ENCODE peak calls at places on chromosomes 6 and 20, in six cellular contexts. G is B cell, U is GM10248, W is RWPE1, X is astrocyte of the spinal cord, A is Calu3. M is an unnamed sample.

GRCh38 chr20:18588554-18589043 is 745 bp downstream of the DTD1 start:
- DNase-seq in G (no peak), U (no peak), W (no peak), X (no peak), A (no peak), M (no peak)

GRCh38 chr6:33314515-33314942 is 651 bp upstream of the TAPBP start:
- DNase-seq in G (peak), U (peak), W (peak), X (peak), A (peak), M (peak)

GRCh38 chr20:21397341-21398108 is at the start of gene NKX2-4:
- DNase-seq in G (peak), U (no peak), W (no peak), X (no peak), A (no peak), M (no peak)

GRCh38 chr6:94270040-94270689 is 850.8 kb upstream of the EPHA7 start:
- DNase-seq in G (no peak), U (no peak), W (no peak), X (no peak), A (no peak), M (no peak)

GRCh38 chr20:10671850-10672578 is 1.8 kb downstream of the JAG1 start:
- DNase-seq in G (peak), U (peak), W (peak), X (peak), A (no peak), M (peak)

GRCh38 chr20:16069416-16070010 is 503.7 kb downstream of the KIF16B start:
- DNase-seq in G (peak), U (peak), W (no peak), X (no peak), A (no peak), M (no peak)

GRCh38 chr6:5632348-5632935 is 371.1 kb downstream of the FARS2 start:
- DNase-seq in G (no peak), U (no peak), W (no peak), X (no peak), A (no peak), M (no peak)

GRCh38 chr6:170031684-170032121 is 259.2 kb downstream of the DLL1 start:
- DNase-seq in G (no peak), U (no peak), W (no peak), X (no peak), A (no peak), M (no peak)

GRCh38 chr6:127277878-127278843 is 11.5 kb downstream of the RNF146 start:
- DNase-seq in G (no peak), U (no peak), W (no peak), X (no peak), A (no peak), M (no peak)

GRCh38 chr6:48837744-48838143 is 625.3 kb downstream of the MMUT start:
- DNase-seq in G (no peak), U (no peak), W (no peak), X (no peak), A (no peak), M (no peak)

GRCh38 chr6:16047435-16047834 is 81.5 kb upstream of the MYLIP start:
- DNase-seq in G (no peak), U (no peak), W (no peak), X (no peak), A (no peak), M (no peak)

GRCh38 chr6:118325220-118325860 is 222.8 kb upstream of the PLN start:
- DNase-seq in G (no peak), U (no peak), W (peak), X (peak), A (peak), M (peak)

GRCh38 chr20:37972256-37973058 is 60.8 kb downstream of the TTI1 start:
- DNase-seq in G (no peak), U (no peak), W (no peak), X (no peak), A (no peak), M (no peak)

GRCh38 chr6:168530653-168531071 is 89.7 kb downstream of the SMOC2 start:
- DNase-seq in G (no peak), U (no peak), W (peak), X (no peak), A (no peak), M (peak)

GRCh38 chr6:146113055-146113623 is 84.3 kb downstream of the GRM1 start:
- DNase-seq in G (no peak), U (no peak), W (no peak), X (no peak), A (no peak), M (no peak)

GRCh38 chr6:5466459-5466858 is 205.1 kb downstream of the FARS2 start:
- DNase-seq in G (no peak), U (no peak), W (no peak), X (peak), A (no peak), M (peak)

GRCh38 chr6:165889636-165890403 is 226.8 kb upstream of the PDE10A start:
- DNase-seq in G (no peak), U (no peak), W (peak), X (peak), A (peak), M (peak)

GRCh38 chr6:159758031-159759001 is 3.5 kb upstream of the ACAT2 start:
- DNase-seq in G (no peak), U (no peak), W (peak), X (peak), A (no peak), M (peak)

GRCh38 chr6:41568202-41568584 is 22.0 kb downstream of the FOXP4 start:
- DNase-seq in G (no peak), U (no peak), W (no peak), X (no peak), A (no peak), M (no peak)

GRCh38 chr6:165755583-165755982 is 92.5 kb upstream of the PDE10A start:
- DNase-seq in G (no peak), U (no peak), W (no peak), X (no peak), A (no peak), M (no peak)

GRCh38 chr20:33576432-33576883 is 85.7 kb upstream of the C20orf144 start:
- DNase-seq in G (no peak), U (no peak), W (no peak), X (no peak), A (peak), M (no peak)

GRCh38 chr20:47551841-47552240 is 50.2 kb downstream of the NCOA3 start:
- DNase-seq in G (no peak), U (no peak), W (no peak), X (no peak), A (no peak), M (peak)

GRCh38 chr6:110875548-110876169 is 1.1 kb downstream of the AMD1 start:
- DNase-seq in G (peak), U (peak), W (no peak), X (peak), A (no peak), M (peak)

GRCh38 chr6:19836799-19837510 is at the start of gene ID4:
- DNase-seq in G (no peak), U (no peak), W (no peak), X (peak), A (peak), M (no peak)

GRCh38 chr20:40809361-40809760 is 120.3 kb upstream of the MAFB start:
- DNase-seq in G (no peak), U (no peak), W (no peak), X (no peak), A (no peak), M (no peak)

GRCh38 chr6:121884056-121884455 is 448.6 kb downstream of the GJA1 start:
- DNase-seq in G (no peak), U (no peak), W (no peak), X (no peak), A (no peak), M (no peak)

GRCh38 chr6:116783852-116784251 is 18.3 kb upstream of the FAM162B start:
- DNase-seq in G (no peak), U (no peak), W (no peak), X (peak), A (no peak), M (peak)

GRCh38 chr6:107819976-107820551 is 4.0 kb downstream of the SCML4 start:
- DNase-seq in G (no peak), U (no peak), W (peak), X (no peak), A (no peak), M (peak)

GRCh38 chr6:12963566-12963965 is 247.0 kb downstream of the PHACTR1 start:
- DNase-seq in G (no peak), U (no peak), W (no peak), X (no peak), A (no peak), M (no peak)

GRCh38 chr20:63957004-63957689 is 931 bp upstream of the UCKL1 start:
- DNase-seq in G (peak), U (peak), W (peak), X (peak), A (peak), M (peak)

GRCh38 chr6:35230950-35231349 is 17.2 kb downstream of the SCUBE3 start:
- DNase-seq in G (no peak), U (no peak), W (no peak), X (no peak), A (no peak), M (peak)

GRCh38 chr6:166852484-166852975 is 103.8 kb downstream of the RNASET2 start:
- DNase-seq in G (peak), U (peak), W (no peak), X (no peak), A (no peak), M (no peak)

GRCh38 chr6:165031491-165031890 is 277.9 kb downstream of the C6orf118 start:
- DNase-seq in G (no peak), U (no peak), W (no peak), X (no peak), A (no peak), M (no peak)

GRCh38 chr6:119147101-119148053 is 68.9 kb upstream of the FAM184A start:
- DNase-seq in G (no peak), U (peak), W (peak), X (peak), A (peak), M (peak)

GRCh38 chr6:48835421-48835958 is 627.6 kb downstream of the MMUT start:
- DNase-seq in G (no peak), U (no peak), W (no peak), X (no peak), A (no peak), M (peak)

GRCh38 chr6:10141756-10142443 is 273.0 kb downstream of the TFAP2A start:
- DNase-seq in G (no peak), U (no peak), W (no peak), X (no peak), A (no peak), M (peak)

GRCh38 chr6:134247271-134247833 is 70.6 kb downstream of the SGK1 start:
- DNase-seq in G (peak), U (peak), W (no peak), X (no peak), A (peak), M (no peak)

GRCh38 chr20:58475466-58475865 is 39.7 kb downstream of the APCDD1L start:
- DNase-seq in G (no peak), U (no peak), W (no peak), X (no peak), A (no peak), M (no peak)

GRCh38 chr6:90066715-90067114 is 172.4 kb downstream of the GJA10 start:
- DNase-seq in G (no peak), U (no peak), W (no peak), X (no peak), A (no peak), M (no peak)

GRCh38 chr6:48474764-48475674 is 364.0 kb upstream of the PTCHD4 start:
- DNase-seq in G (no peak), U (no peak), W (peak), X (peak), A (no peak), M (peak)

GRCh38 chr6:25714765-25715164 is 39.8 kb upstream of the SLC17A4 start:
- DNase-seq in G (no peak), U (no peak), W (no peak), X (no peak), A (no peak), M (no peak)

GRCh38 chr6:25710287-25710686 is 44.3 kb upstream of the SLC17A4 start:
- DNase-seq in G (no peak), U (no peak), W (no peak), X (no peak), A (no peak), M (no peak)

GRCh38 chr6:25706314-25707014 is 48.1 kb upstream of the SLC17A4 start:
- DNase-seq in G (no peak), U (no peak), W (no peak), X (no peak), A (no peak), M (peak)

GRCh38 chr6:25713802-25714201 is 40.7 kb upstream of the SLC17A4 start:
- DNase-seq in G (no peak), U (no peak), W (no peak), X (no peak), A (no peak), M (no peak)

GRCh38 chr6:25709761-25710160 is 44.8 kb upstream of the SLC17A4 start:
- DNase-seq in G (no peak), U (no peak), W (no peak), X (no peak), A (no peak), M (no peak)
- TF ChIP-seq CTCF in G (no peak), U (no peak), W (no peak), X (no peak), A (no peak), M (no peak)

DNA sequence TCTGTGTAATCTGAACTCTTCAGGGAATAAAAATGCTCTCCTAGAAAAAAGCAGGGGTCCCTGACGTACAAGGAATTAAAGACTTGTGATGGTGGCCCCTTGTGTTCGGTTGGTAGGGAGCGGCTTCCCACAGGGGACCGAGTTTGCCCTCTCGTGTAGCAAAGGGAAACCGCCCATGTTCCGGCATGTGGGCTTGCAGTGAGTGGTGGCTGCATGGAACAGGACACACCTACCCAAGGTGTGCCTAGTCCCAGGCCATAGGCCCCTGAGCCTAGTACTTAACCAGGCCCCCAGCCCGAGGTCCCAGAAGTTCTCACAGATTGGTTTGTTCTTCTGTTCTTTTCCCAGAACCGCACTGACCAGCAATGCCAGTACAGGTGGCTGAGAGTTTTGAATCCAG is 15.5 kb downstream of the MYBL2 start:
- DNase-seq in G (no peak), U (peak), W (no peak), X (no peak), A (no peak), M (no peak)
- TF ChIP-seq CTCF in G (no peak), U (no peak), W (no peak), X (no peak), A (no peak), M (no peak)

GRCh38 chr6:88920088-88920487 is 43.3 kb downstream of the RNGTT start:
- DNase-seq in G (no peak), U (no peak), W (no peak), X (no peak), A (no peak), M (no peak)

GRCh38 chr6:88920777-88921728 is 42.4 kb downstream of the RNGTT start:
- DNase-seq in G (no peak), U (no peak), W (no peak), X (no peak), A (no peak), M (no peak)

GRCh38 chr6:88916615-88917198 is 46.7 kb downstream of the RNGTT start:
- DNase-seq in G (no peak), U (no peak), W (no peak), X (no peak), A (no peak), M (no peak)

GRCh38 chr6:88921734-88922133 is 41.7 kb downstream of the RNGTT start:
- DNase-seq in G (no peak), U (no peak), W (no peak), X (no peak), A (no peak), M (no peak)

GRCh38 chr6:88919032-88919431 is 44.4 kb downstream of the RNGTT start:
- DNase-seq in G (no peak), U (no peak), W (no peak), X (no peak), A (no peak), M (peak)
- TF ChIP-seq CTCF in G (peak), U (peak), W (peak), X (peak), A (no peak), M (peak)

GRCh38 chr6:1316482-1317220 is 4.8 kb downstream of the FOXQ1 start:
- DNase-seq in G (peak), U (no peak), W (no peak), X (no peak), A (peak), M (no peak)
- TF ChIP-seq CTCF in G (no peak), U (no peak), W (no peak), X (no peak), A (no peak), M (no peak)

GRCh38 chr6:161393839-161394364 is 120.0 kb upstream of the AGPAT4 start:
- DNase-seq in G (peak), U (peak), W (peak), X (peak), A (peak), M (peak)
- TF ChIP-seq CTCF in G (peak), U (peak), W (peak), X (peak), A (peak), M (peak)

DNA sequence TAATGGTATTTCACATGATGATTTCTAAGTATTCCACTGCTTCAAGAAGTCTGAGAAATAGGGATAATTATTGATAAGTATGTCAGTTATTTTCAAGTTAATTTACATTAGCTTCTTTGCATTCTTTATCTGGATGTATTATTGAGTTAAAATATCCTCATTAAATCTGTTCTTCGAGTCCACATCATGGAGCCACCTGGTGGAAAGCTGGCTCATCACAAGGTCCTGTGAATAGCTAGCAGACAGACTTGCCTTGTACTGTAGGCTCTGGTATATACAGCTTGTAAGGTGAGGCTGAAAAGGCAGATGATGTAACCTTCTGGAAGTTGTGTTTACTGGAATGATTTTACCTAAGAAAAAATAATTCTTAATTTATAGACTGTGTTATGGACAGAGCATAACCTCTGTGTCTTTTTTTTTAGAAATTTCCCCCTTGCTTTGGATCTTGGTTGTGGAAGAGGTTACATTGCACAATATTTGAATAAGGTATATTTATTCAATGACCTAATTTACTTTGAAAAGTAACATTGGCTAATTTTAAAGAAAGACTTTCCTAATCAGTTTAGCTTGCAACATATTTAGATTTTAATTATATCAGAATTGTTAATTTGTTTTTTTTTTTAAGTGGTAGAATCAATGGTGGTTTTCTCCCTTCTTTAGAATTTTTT is 3.5 kb downstream of the NDUFAF5 start:
- DNase-seq in G (peak), U (peak), W (peak), X (peak), A (peak), M (peak)
- TF ChIP-seq CTCF in G (peak), U (peak), W (peak), X (peak), A (no peak), M (peak)

GRCh38 chr6:44593539-44593944 is 206.0 kb downstream of the CDC5L start:
- DNase-seq in G (peak), U (peak), W (peak), X (peak), A (peak), M (peak)
- TF ChIP-seq CTCF in G (peak), U (peak), W (peak), X (peak), A (peak), M (peak)

DNA sequence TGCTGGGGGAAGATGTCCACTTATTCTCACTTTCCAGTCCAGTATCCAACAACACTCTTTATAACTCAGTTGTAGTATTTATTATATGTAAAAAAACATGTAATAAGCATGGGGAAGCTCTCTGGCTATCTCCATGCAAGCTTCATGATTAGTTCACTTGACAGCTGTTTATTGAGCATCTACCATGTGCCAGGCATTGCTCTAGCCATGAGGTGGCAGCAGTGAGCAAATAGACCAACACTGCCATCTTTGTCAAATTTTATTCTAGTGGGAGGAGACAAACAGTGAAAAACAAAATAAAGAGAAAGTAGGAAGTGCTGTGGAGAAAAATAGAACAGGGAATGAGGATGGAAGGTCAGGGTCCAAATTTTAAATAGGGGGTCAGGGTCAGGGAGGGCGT is 131.8 kb downstream of the CFAP61 start:
- DNase-seq in G (no peak), U (no peak), W (no peak), X (no peak), A (no peak), M (peak)
- TF ChIP-seq CTCF in G (peak), U (peak), W (peak), X (peak), A (no peak), M (peak)

GRCh38 chr6:128826606-128827005 is 56.3 kb upstream of the LAMA2 start:
- DNase-seq in G (no peak), U (no peak), W (no peak), X (no peak), A (no peak), M (no peak)
- TF ChIP-seq CTCF in G (no peak), U (no peak), W (no peak), X (no peak), A (no peak), M (no peak)

GRCh38 chr6:28634758-28635546 is 109.3 kb downstream of the GPX5 start:
- DNase-seq in G (peak), U (peak), W (peak), X (no peak), A (no peak), M (no peak)
- TF ChIP-seq CTCF in G (no peak), U (no peak), W (no peak), X (no peak), A (no peak), M (no peak)

M was measured in MCF 10A.